ENCODE peak calls at places on chromosome 21, in eight cellular contexts. X is upper lobe of right lung, S is epithelial cell of esophagus, U is cardiac muscle cell, L is GM06990, I is DND-41, F is iPS DF 6.9, R is trophoblast cell. H is an unnamed sample.

GRCh38 chr21:25682382-25682781 is 43.3 kb downstream of the JAM2 start:
- DNase-seq in I (no peak), R (no peak), S (no peak), X (no peak), F (no peak), U (no peak), L (no peak), H (no peak)

GRCh38 chr21:18840239-18840638 is 436.7 kb upstream of the TMPRSS15 start:
- DNase-seq in R (no peak), U (no peak), I (no peak), F (peak; percentile 25), L (no peak), S (peak; percentile 17), X (no peak), H (no peak)

GRCh38 chr21:27812279-27812678 is 845.4 kb upstream of the ADAMTS5 start:
- DNase-seq in I (no peak), L (no peak), U (no peak), R (no peak), X (no peak), F (no peak), S (peak; percentile 75), H (no peak)

GRCh38 chr21:15121655-15122120 is 56.9 kb upstream of the NRIP1 start:
- DNase-seq in I (no peak), S (peak; percentile 46), L (no peak), R (no peak), F (peak; percentile 7), X (no peak), U (no peak), H (no peak)

GRCh38 chr21:27700974-27701614 is 734.2 kb upstream of the ADAMTS5 start:
- DNase-seq in X (peak; percentile 84), L (no peak), U (peak; percentile 87), R (peak; percentile 68), I (peak; percentile 77), S (peak; percentile 85), F (peak; percentile 48), H (peak; percentile 47)

GRCh38 chr21:35637431-35637830 is 422.9 kb downstream of the SETD4 start:
- DNase-seq in S (peak; percentile 15), F (no peak), I (no peak), U (no peak), L (no peak), R (no peak), X (no peak), H (no peak)

GRCh38 chr21:14833221-14833620 is 231.6 kb downstream of the NRIP1 start:
- DNase-seq in U (no peak), R (peak; percentile 48), I (no peak), S (no peak), F (no peak), X (no peak), L (no peak), H (no peak)

GRCh38 chr21:14358775-14359174 is 24.2 kb downstream of the HSPA13 start:
- DNase-seq in U (no peak), X (no peak), R (no peak), I (no peak), L (no peak), S (peak; percentile 81), F (no peak), H (no peak)

GRCh38 chr21:28633803-28634572 is 358.7 kb downstream of the LTN1 start:
- DNase-seq in F (no peak), R (no peak), S (peak; percentile 96), L (no peak), X (no peak), I (no peak), U (no peak), H (no peak)

GRCh38 chr21:27564684-27565280 is 597.9 kb upstream of the ADAMTS5 start:
- DNase-seq in L (no peak), U (peak; percentile 63), R (peak; percentile 32), F (no peak), I (peak; percentile 46), S (peak; percentile 68), X (no peak), H (no peak)

GRCh38 chr21:45644041-45644906 is 749 bp downstream of the PCBP3 start:
- DNase-seq in U (no peak), I (peak; percentile 68), R (no peak), F (no peak), L (no peak), S (no peak), X (no peak), H (peak; percentile 22)
- H3K4me3 ChIP-seq in U (peak overlapping the region; percentile 58), I (peak overlapping the region; percentile 21), R (peak overlapping the region; percentile 66), F (peak overlapping the region; percentile 79), L (peak overlapping the region; percentile 23), S (no peak overlapping the region), X (peak overlapping the region; percentile 48), H (no peak overlapping the region)

GRCh38 chr21:37917612-37918011 is 1.4 kb upstream of the KCNJ6 start:
- DNase-seq in U (no peak), X (no peak), I (no peak), L (no peak), F (no peak), S (peak; percentile 67), R (peak; percentile 35), H (no peak)

GRCh38 chr21:37916795-37917142 is 512 bp upstream of the KCNJ6 start:
- DNase-seq in S (no peak), X (no peak), L (no peak), F (no peak), I (no peak), U (peak; percentile 70), R (no peak), H (no peak)

GRCh38 chr21:37915941-37916794 is at the start of gene KCNJ6:
- DNase-seq in R (peak; percentile 42), U (peak; percentile 87), X (peak; percentile 73), I (no peak), S (peak; percentile 49), F (no peak), L (no peak), H (no peak)

GRCh38 chr21:37914211-37914900 is 1.9 kb downstream of the KCNJ6 start:
- DNase-seq in X (peak; percentile 73), R (no peak), S (peak; percentile 33), F (no peak), L (no peak), U (peak; percentile 84), I (peak; percentile 48), H (no peak)

DNA sequence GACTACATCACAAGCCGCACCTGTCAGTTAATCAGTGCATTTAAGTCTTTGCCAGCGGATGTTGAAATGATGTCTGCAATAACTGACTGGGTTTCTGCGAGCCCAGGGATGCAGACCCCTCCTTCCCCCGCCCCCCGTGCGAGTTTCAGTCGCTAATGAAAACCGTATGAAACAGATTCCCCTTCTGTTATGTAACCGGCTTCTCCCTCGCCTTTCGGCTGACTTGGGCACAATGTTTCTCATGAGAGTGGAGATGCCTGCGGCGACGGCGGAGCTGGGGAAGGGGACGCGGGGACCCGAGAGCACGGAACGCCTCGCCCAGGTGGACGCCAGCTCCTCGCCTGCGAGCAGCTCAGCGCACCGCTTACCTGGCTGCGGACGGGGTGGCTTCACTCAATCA is 741 bp downstream of the KCNJ6 start:
- DNase-seq in X (no peak), U (peak; percentile 3), L (no peak), F (no peak), I (no peak), S (no peak), R (no peak), H (no peak)
- H3K4me3 ChIP-seq in X (peak overlapping the region; percentile 35), U (peak overlapping the region; percentile 36), L (no peak overlapping the region), F (peak overlapping the region; percentile 41), I (no peak overlapping the region), S (no peak overlapping the region), R (no peak overlapping the region), H (no peak overlapping the region)

GRCh38 chr21:44958471-44959191 is 18.8 kb downstream of the SLX9 start:
- DNase-seq in X (no peak), R (peak; percentile 95), S (no peak), F (no peak), L (no peak), U (no peak), I (no peak), H (no peak)

GRCh38 chr21:44960141-44961092 is 20.6 kb downstream of the SLX9 start:
- DNase-seq in S (no peak), X (no peak), U (no peak), F (no peak), I (no peak), L (no peak), R (no peak), H (no peak)

GRCh38 chr21:44957047-44957831 is 17.4 kb downstream of the SLX9 start:
- DNase-seq in S (no peak), U (no peak), I (no peak), R (no peak), X (no peak), F (no peak), L (no peak), H (no peak)

GRCh38 chr21:44957901-44958451 is 18.1 kb downstream of the SLX9 start:
- DNase-seq in F (no peak), I (no peak), L (no peak), X (no peak), S (no peak), U (no peak), R (peak; percentile 43), H (no peak)

GRCh38 chr21:44959376-44960091 is 19.7 kb downstream of the SLX9 start:
- DNase-seq in X (no peak), R (no peak), F (no peak), S (no peak), L (no peak), U (no peak), I (no peak), H (no peak)
- H3K4me3 ChIP-seq in X (no peak overlapping the region), R (no peak overlapping the region), F (no peak overlapping the region), S (no peak overlapping the region), L (no peak overlapping the region), U (no peak overlapping the region), I (no peak overlapping the region), H (no peak overlapping the region)

GRCh38 chr21:39802226-39802625 is 57.2 kb downstream of the IGSF5 start:
- DNase-seq in R (peak; percentile 77), U (no peak), X (no peak), F (no peak), I (no peak), L (no peak), S (no peak), H (no peak)

GRCh38 chr21:39804264-39804663 is 59.3 kb downstream of the IGSF5 start:
- DNase-seq in R (no peak), F (no peak), S (no peak), L (no peak), I (no peak), U (no peak), X (no peak), H (no peak)

GRCh38 chr21:39803393-39803792 is 58.4 kb downstream of the IGSF5 start:
- DNase-seq in F (no peak), R (no peak), L (no peak), S (no peak), U (no peak), X (no peak), I (no peak), H (no peak)

DNA sequence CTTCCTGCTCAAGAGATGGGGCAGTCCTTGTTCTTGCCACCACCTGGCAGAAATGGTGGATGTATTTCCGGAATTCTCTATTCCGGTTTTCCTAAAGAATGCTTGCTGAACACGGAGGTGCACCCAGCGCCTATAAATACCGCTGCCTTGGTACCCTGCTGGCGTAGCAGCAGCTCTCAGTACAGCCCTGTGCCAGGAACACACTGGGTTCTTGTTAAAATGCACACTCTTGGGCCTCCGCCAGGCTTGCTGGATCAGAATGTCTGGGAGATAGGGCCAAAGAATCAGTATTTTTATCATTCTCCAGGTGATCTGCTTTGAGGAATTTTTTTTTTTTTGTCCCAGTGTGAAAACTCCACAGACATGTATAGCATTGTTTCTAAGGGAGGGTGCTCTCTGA is 54.2 kb downstream of the IGSF5 start:
- DNase-seq in I (no peak), F (no peak), L (no peak), S (no peak), R (no peak), X (no peak), U (no peak), H (no peak)
- H3K4me3 ChIP-seq in I (no peak overlapping the region), F (no peak overlapping the region), L (no peak overlapping the region), S (no peak overlapping the region), R (no peak overlapping the region), X (no peak overlapping the region), U (no peak overlapping the region), H (no peak overlapping the region)

H was measured in CD4-positive, alpha-beta memory T cell.